ENCODE peak calls at places on chromosomes 16 and 17, in nine cellular contexts. S is GM20000, K is keratinocyte, E is DND-41, Y is esophagus squamous epithelium, D is suprapubic skin, J is AG09309, B is omental fat pad, P is psoas muscle. G is an unnamed sample.
A peak's percentile ranks its signal among the peaks of the same experiment; 100 is the strongest.

GRCh38 chr17:29572691-29573557 is 4.4 kb downstream of the TP53I13 start:
- DNase-seq in S (peak; percentile 84), Y (no peak), E (no peak), D (peak; percentile 70), J (no peak), B (no peak), P (peak; percentile 84), K (no peak), G (peak; percentile 81)

GRCh38 chr16:18816286-18816685 is 14.9 kb upstream of the ARL6IP1 start:
- DNase-seq in B (no peak), K (no peak), S (no peak), D (no peak), P (no peak), E (no peak), Y (no peak), J (no peak), G (no peak)

GRCh38 chr16:65327346-65327745 is 205.5 kb upstream of the CDH11 start:
- DNase-seq in B (no peak), P (no peak), Y (no peak), J (no peak), E (no peak), D (no peak), K (no peak), S (no peak), G (no peak)

GRCh38 chr16:4693956-4694663 is 748 bp downstream of the NUDT16L1 start:
- DNase-seq in D (peak; percentile 73), P (peak; percentile 73), Y (no peak), K (no peak), B (no peak), S (peak; percentile 88), E (peak; percentile 55), J (peak; percentile 24), G (no peak)

GRCh38 chr17:81404557-81405165 is 9.4 kb downstream of the BAHCC1 start:
- DNase-seq in D (no peak), S (no peak), K (no peak), Y (no peak), P (no peak), J (no peak), B (no peak), E (no peak), G (no peak)

GRCh38 chr17:18626152-18626870 is 17.9 kb downstream of the TBC1D28 start:
- DNase-seq in S (no peak), B (no peak), J (no peak), Y (no peak), P (no peak), K (no peak), D (no peak), E (no peak), G (no peak)

GRCh38 chr16:83338941-83339340 is 468.8 kb upstream of the HSBP1 start:
- DNase-seq in E (no peak), D (no peak), B (no peak), K (no peak), S (no peak), P (no peak), Y (no peak), J (no peak), G (no peak)

GRCh38 chr17:82097187-82097918 is 683 bp downstream of the FASN start:
- DNase-seq in B (no peak), D (no peak), K (no peak), J (peak; percentile 4), P (peak; percentile 71), S (peak; percentile 76), Y (no peak), E (peak; percentile 39), G (no peak)

GRCh38 chr17:31699281-31699680 is 159.8 kb downstream of the COPRS start:
- DNase-seq in B (no peak), P (no peak), S (no peak), K (no peak), J (no peak), Y (no peak), E (no peak), D (no peak), G (no peak)

DNA sequence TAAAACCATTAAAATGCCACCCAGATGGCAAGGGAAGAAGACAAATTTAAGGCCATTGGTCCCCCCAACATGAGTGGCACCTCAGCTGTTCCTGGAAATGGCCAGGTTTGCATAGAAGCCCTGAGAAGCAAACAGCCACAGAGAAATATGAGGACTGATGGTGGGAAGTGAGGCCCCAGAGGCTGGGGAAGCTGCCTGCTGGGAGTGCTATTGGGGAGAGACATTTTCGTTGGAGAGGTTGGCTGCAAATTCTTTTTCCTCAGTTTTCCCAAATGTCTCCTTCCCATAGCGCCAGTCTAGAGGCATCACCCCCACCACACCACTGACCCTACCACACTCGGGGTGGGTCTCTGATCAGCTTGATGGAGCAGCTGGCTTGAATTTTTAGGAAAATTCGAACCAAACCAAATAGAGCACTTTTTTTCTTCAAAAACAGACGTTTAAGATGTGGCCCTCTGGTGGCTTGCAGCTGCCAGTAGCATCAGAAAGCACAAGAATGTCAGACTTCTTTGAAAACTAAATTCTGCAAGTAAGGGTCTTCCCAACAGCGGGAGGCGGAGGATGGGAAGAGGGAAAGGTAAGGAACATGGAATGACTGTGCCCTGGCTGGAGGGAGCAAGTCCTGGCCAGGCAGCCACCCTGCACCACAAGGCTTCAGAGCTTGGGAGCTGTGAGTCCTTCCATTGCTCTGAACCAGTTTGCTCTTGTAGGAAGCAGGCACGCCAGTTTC is 13.2 kb upstream of the SLC12A3 start:
- DNase-seq in P (no peak), S (no peak), B (no peak), J (no peak), D (peak; percentile 40), E (no peak), K (no peak), Y (no peak), G (no peak)
- TF ChIP-seq CTCF in P (no peak), S (no peak), B (no peak), J (peak; percentile 69), D (peak; percentile 12), E (peak; percentile 53), K (peak; percentile 0), Y (no peak), G (no peak)

GRCh38 chr17:74268554-74268953 is 5.5 kb upstream of the DNAI2 start:
- DNase-seq in D (no peak), J (no peak), K (no peak), E (no peak), B (no peak), S (no peak), Y (no peak), P (no peak), G (no peak)

GRCh38 chr17:74271281-74271680 is 2.8 kb upstream of the DNAI2 start:
- DNase-seq in S (no peak), E (no peak), B (no peak), P (no peak), K (no peak), D (no peak), Y (no peak), J (no peak), G (no peak)

GRCh38 chr17:74271902-74272563 is 2.0 kb upstream of the DNAI2 start:
- DNase-seq in J (no peak), P (peak; percentile 63), E (no peak), S (no peak), D (no peak), K (no peak), B (no peak), Y (no peak), G (no peak)

GRCh38 chr17:74268052-74268451 is 6.0 kb upstream of the DNAI2 start:
- DNase-seq in Y (no peak), K (no peak), P (no peak), S (no peak), E (no peak), B (no peak), D (no peak), J (no peak), G (no peak)

DNA sequence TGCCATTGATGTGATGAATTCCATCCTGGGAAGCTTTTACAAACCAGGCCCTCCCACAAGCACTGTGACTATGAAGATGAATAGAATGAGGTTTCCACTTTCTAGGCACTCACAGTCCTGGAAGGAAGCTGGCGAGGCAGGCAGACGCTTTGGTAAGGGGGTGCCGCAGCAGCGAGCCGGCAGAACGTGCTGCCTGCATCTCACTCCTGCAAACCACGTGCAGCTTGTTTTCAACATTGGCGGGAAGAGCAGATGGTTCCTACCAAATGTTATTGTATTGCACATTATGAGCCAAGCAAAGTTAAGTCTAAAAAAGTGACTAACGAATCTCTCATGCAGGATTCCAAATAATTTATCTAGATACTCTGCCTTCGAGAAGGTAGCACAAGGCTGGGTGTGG is 3.7 kb upstream of the DNAI2 start:
- DNase-seq in K (no peak), Y (no peak), J (no peak), S (no peak), P (no peak), E (no peak), B (no peak), D (no peak), G (no peak)
- TF ChIP-seq CTCF in K (no peak), Y (no peak), J (no peak), S (no peak), P (no peak), E (no peak), B (no peak), D (no peak), G (no peak)

DNA sequence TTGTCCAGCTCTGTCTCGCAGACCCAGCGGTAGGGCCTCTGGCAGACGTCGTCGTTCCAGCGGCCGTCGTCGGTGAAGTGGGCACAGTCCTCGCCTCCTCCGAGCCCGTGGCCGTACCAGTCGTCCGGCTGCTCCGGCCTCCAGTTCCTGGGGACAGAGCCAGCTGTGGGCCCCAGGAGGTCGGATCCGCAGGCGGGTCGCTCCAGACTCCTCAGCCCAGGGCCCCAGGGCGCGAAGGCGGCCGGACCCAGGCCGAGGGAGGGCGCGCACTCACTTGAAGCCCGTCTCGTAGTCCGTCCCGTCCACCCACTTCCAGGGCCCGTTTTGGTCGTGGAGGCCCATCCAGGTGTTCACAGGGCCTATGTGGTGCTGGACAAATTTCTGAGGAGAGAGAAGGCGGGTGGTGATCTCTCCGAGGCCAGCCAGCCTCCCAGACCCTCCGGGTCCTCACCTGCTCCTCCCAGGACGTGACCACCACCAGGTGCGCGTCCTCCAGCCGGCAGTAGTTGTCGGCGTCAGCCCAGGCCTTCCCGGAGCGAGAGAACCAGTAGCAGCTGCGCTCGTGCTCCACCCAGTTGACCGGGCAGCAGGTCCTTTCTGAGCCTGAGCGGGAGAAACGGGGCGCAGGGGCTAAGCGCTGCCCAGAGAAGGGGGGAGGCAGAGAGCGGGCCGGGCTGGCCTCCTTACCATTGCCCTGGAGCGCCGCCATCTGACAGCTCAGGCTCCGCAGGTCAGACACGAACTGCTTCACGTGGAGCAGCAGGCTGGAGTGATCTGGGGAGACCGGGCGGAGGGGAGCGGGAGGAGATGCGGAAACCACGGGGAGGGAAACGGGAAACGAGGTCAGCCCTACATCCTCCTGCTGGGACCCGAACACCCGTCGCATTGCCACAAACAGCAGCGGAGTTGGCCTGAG is 5.2 kb downstream of the ASGR1 start:
- DNase-seq in E (no peak), S (peak; percentile 67), P (peak; percentile 72), B (no peak), J (no peak), K (no peak), D (peak; percentile 62), Y (no peak), G (no peak)
- TF ChIP-seq CTCF in E (no peak), S (peak; percentile 7), P (no peak), B (no peak), J (no peak), K (peak; percentile 68), D (no peak), Y (no peak), G (no peak)

DNA sequence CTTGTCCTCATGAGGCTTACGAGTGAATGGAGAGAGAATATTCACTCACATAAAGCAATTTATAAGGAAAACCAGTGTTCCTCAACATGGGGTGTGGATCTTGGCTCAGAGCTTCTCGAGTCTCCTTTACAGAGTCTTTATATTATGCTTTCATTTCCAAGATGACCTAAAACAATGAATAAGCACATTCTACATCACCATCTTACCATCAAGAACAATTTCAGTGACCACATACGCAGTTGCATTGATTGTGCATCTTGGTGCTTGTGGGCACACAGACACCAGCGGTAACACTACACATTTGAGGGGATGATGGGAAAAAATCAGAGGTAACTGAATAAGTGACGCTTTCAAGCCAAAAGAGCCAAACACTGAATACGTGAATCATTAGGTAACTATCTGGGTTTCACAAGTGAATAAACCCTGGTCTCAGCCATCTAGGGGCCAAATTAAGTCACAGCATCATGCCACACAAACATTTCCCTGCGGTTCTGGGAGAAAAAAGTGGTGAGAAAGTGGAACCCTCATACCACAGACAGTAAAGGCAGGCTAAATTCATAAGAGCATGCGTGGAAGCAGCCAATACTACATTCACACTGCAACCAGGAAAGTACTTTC is 9.4 kb downstream of the CWC25 start:
- DNase-seq in P (no peak), J (peak; percentile 56), Y (no peak), K (no peak), S (no peak), D (no peak), E (no peak), B (no peak), G (no peak)
- TF ChIP-seq CTCF in P (no peak), J (peak; percentile 56), Y (no peak), K (peak; percentile 15), S (no peak), D (no peak), E (no peak), B (no peak), G (no peak)